ENCODE peak calls at places on chromosomes 12 and 14, in seven cellular contexts. D is mesenchymal stem cell; B is tibial nerve; V is T-helper 9 cell; A is germinal center; Q is effector memory CD8-positive, alpha-beta T cell; O is AG08395. P is an unnamed sample.

GRCh38 chr12:121443193-121443829 is 43.4 kb downstream of the RNF34 start:
- DNase-seq in D (peak), B (peak), V (peak), A (peak), Q (peak), O (peak), P (peak)

GRCh38 chr14:67151082-67151666 is 38.1 kb upstream of the GARIN2 start:
- DNase-seq in D (peak), B (no peak), V (no peak), A (no peak), Q (no peak), O (no peak), P (no peak)

GRCh38 chr12:28802706-28803438 is 346.2 kb upstream of the FAR2 start:
- DNase-seq in D (no peak), B (peak), V (no peak), A (no peak), Q (no peak), O (no peak), P (peak)

GRCh38 chr12:124915249-124916236 is 1.1 kb upstream of the UBC start:
- DNase-seq in D (peak), B (peak), V (no peak), A (no peak), Q (no peak), O (peak), P (peak)

GRCh38 chr14:89014570-89014847 is 190.1 kb downstream of the TTC8 start:
- DNase-seq in D (no peak), B (no peak), V (no peak), A (no peak), Q (no peak), O (no peak), P (no peak)

GRCh38 chr12:84842406-84843013 is 70.1 kb downstream of the SLC6A15 start:
- DNase-seq in D (peak), B (peak), V (no peak), A (peak), Q (no peak), O (peak), P (peak)

GRCh38 chr14:86464386-86464785 is 934.4 kb downstream of the FLRT2 start:
- DNase-seq in D (no peak), B (no peak), V (no peak), A (no peak), Q (no peak), O (peak), P (peak)

GRCh38 chr14:72550513-72550912 is 343.4 kb downstream of the DPF3 start:
- DNase-seq in D (no peak), B (no peak), V (no peak), A (no peak), Q (no peak), O (no peak), P (no peak)

GRCh38 chr14:59509101-59509500 is 24.8 kb downstream of the JKAMP start:
- DNase-seq in D (no peak), B (no peak), V (no peak), A (no peak), Q (no peak), O (no peak), P (no peak)

GRCh38 chr14:94646066-94646465 is 33.9 kb downstream of the SERPINA3 start:
- DNase-seq in D (no peak), B (no peak), V (no peak), A (no peak), Q (no peak), O (no peak), P (no peak)

GRCh38 chr12:95976416-95976832 is 19.7 kb downstream of the HAL start:
- DNase-seq in D (no peak), B (no peak), V (no peak), A (no peak), Q (no peak), O (no peak), P (no peak)

GRCh38 chr14:104317975-104318557 is 179.7 kb downstream of the KIF26A start:
- DNase-seq in D (no peak), B (no peak), V (no peak), A (no peak), Q (no peak), O (no peak), P (no peak)

GRCh38 chr12:103677905-103678304 is 90.8 kb downstream of the STAB2 start:
- DNase-seq in D (no peak), B (no peak), V (no peak), A (no peak), Q (no peak), O (no peak), P (no peak)

GRCh38 chr12:117498880-117499279 is 137.5 kb upstream of the NOS1 start:
- DNase-seq in D (no peak), B (no peak), V (no peak), A (no peak), Q (no peak), O (no peak), P (no peak)

GRCh38 chr12:32917094-32917611 is 20.6 kb upstream of the PKP2 start:
- DNase-seq in D (peak), B (peak), V (no peak), A (no peak), Q (no peak), O (no peak), P (no peak)

GRCh38 chr14:75982724-75983358 is 1.0 kb upstream of the TGFB3 start:
- DNase-seq in D (peak), B (peak), V (no peak), A (no peak), Q (no peak), O (peak), P (peak)

GRCh38 chr12:113907446-113908180 is 58.5 kb downstream of the RBM19 start:
- DNase-seq in D (no peak), B (no peak), V (no peak), A (no peak), Q (no peak), O (no peak), P (no peak)

GRCh38 chr14:21539154-21539940 is 13.2 kb upstream of the SALL2 start:
- DNase-seq in D (no peak), B (no peak), V (no peak), A (no peak), Q (no peak), O (no peak), P (no peak)

GRCh38 chr12:125132698-125133400 is 67.6 kb downstream of the AACS start:
- DNase-seq in D (peak), B (no peak), V (no peak), A (no peak), Q (no peak), O (peak), P (peak)

GRCh38 chr12:1838223-1838993 is 18.0 kb downstream of the LRTM2 start:
- DNase-seq in D (no peak), B (no peak), V (no peak), A (no peak), Q (no peak), O (no peak), P (no peak)

GRCh38 chr14:104799657-104800599 is 973 bp upstream of the ZBTB42 start:
- DNase-seq in D (peak), B (peak), V (peak), A (peak), Q (peak), O (peak), P (peak)

GRCh38 chr14:50669441-50669986 is 1.4 kb upstream of the SAV1 start:
- DNase-seq in D (no peak), B (no peak), V (no peak), A (no peak), Q (no peak), O (no peak), P (no peak)

GRCh38 chr12:77837876-77838291 is 7.2 kb downstream of the NAV3 start:
- DNase-seq in D (no peak), B (no peak), V (no peak), A (no peak), Q (no peak), O (no peak), P (peak)

GRCh38 chr12:50073206-50073605 is 11.9 kb upstream of the SMARCD1 start:
- DNase-seq in D (no peak), B (no peak), V (no peak), A (no peak), Q (no peak), O (no peak), P (no peak)

GRCh38 chr12:52074006-52074405 is 4.2 kb downstream of the ATG101 start:
- DNase-seq in D (peak), B (no peak), V (no peak), A (no peak), Q (no peak), O (peak), P (peak)